ENCODE peak calls at places on chromosome 14, in nine cellular contexts. S is Kasumi-1; P is stimulated activated CD8-positive, alpha-beta memory T cell treated with anti-CD3 and anti-CD28 coated beads, Interleukin-15, amount 100 ng/mL, for 48 hours; Z is DMS53; V is progenitor cell of endocrine pancreas; E is lung microvascular endothelial cell; A is NCI-H1436 treated with DMSO at 0.1 percent for 48 hours; B is GM20000; D is M059J. Y is an unnamed sample.
A peak's percentile ranks its signal among the peaks of the same experiment; 100 is the strongest.

GRCh38 chr14:51368721-51369163 is 128.7 kb downstream of the TMX1 start:
- DNase-seq in S (no peak), P (no peak), Z (no peak), V (no peak), E (no peak), A (no peak), B (no peak), D (peak; percentile 36), Y (no peak)

GRCh38 chr14:54651018-54651351 is 84.1 kb downstream of the SAMD4A start:
- DNase-seq in S (no peak), P (no peak), Z (no peak), V (no peak), E (no peak), A (no peak), B (no peak), D (no peak), Y (no peak)

GRCh38 chr14:63725786-63726185 is 2.1 kb downstream of the SGPP1 start:
- DNase-seq in S (no peak), P (no peak), Z (no peak), V (no peak), E (peak; percentile 10), A (no peak), B (no peak), D (no peak), Y (no peak)

GRCh38 chr14:70489579-70490175 is 37.7 kb downstream of the ADAM21 start:
- DNase-seq in S (no peak), P (no peak), Z (no peak), V (no peak), E (no peak), A (no peak), B (no peak), D (no peak), Y (no peak)

GRCh38 chr14:95705518-95705917 is 8.4 kb downstream of the TCL1A start:
- DNase-seq in S (no peak), P (no peak), Z (no peak), V (no peak), E (no peak), A (no peak), B (no peak), D (no peak), Y (no peak)

GRCh38 chr14:54338696-54339317 is 58.0 kb upstream of the CDKN3 start:
- DNase-seq in S (peak; percentile 65), P (no peak), Z (no peak), V (no peak), E (no peak), A (no peak), B (no peak), D (peak; percentile 66), Y (no peak)

GRCh38 chr14:70317969-70318634 is 41.4 kb downstream of the COX16 start:
- DNase-seq in S (peak; percentile 3), P (no peak), Z (peak; percentile 82), V (peak; percentile 26), E (peak; percentile 67), A (no peak), B (peak; percentile 24), D (peak; percentile 46), Y (no peak)

GRCh38 chr14:91867316-91867988 is at the start of gene TC2N:
- DNase-seq in S (no peak), P (peak; percentile 36), Z (no peak), V (no peak), E (no peak), A (no peak), B (no peak), D (no peak), Y (no peak)

GRCh38 chr14:53883739-53884138 is 72.9 kb downstream of the BMP4 start:
- DNase-seq in S (no peak), P (no peak), Z (no peak), V (no peak), E (no peak), A (no peak), B (no peak), D (no peak), Y (no peak)

GRCh38 chr14:95236221-95236620 is 78.9 kb upstream of the DICER1 start:
- DNase-seq in S (no peak), P (no peak), Z (no peak), V (no peak), E (no peak), A (peak; percentile 21), B (no peak), D (no peak), Y (no peak)

GRCh38 chr14:95111507-95112164 is 45.7 kb downstream of the DICER1 start:
- DNase-seq in S (no peak), P (no peak), Z (peak; percentile 18), V (no peak), E (no peak), A (no peak), B (no peak), D (no peak), Y (no peak)

Y was measured in CD4-positive, alpha-beta T cell.